ENCODE peak calls at places on chromosomes 2 and 18, in four cellular contexts. One of them, this sample, is unnamed.

GRCh38 chr2:219400562-219400961 is 12.8 kb upstream of the DNPEP start:
- DNase-seq in A549: no peak
- DNase-seq in GM23248: no peak
- DNase-seq in lower lobe of right lung: no peak
- DNase-seq in this sample: no peak

GRCh38 chr2:231877533-231878456 is 48.4 kb downstream of the NPPC start:
- DNase-seq in lower lobe of right lung: no peak
- DNase-seq in A549: peak
- DNase-seq in GM23248: no peak
- DNase-seq in this sample: peak

GRCh38 chr2:200975672-200976071 is 12.2 kb upstream of the ORC2 start:
- DNase-seq in A549: no peak
- DNase-seq in GM23248: no peak
- DNase-seq in lower lobe of right lung: no peak
- DNase-seq in this sample: no peak

GRCh38 chr2:205372141-205372540 is 310.2 kb upstream of the NRP2 start:
- DNase-seq in lower lobe of right lung: no peak
- DNase-seq in A549: no peak
- DNase-seq in GM23248: peak
- DNase-seq in this sample: no peak

GRCh38 chr2:14256890-14257289 is 375.6 kb upstream of the LRATD1 start:
- DNase-seq in GM23248: no peak
- DNase-seq in A549: no peak
- DNase-seq in lower lobe of right lung: no peak
- DNase-seq in this sample: peak

GRCh38 chr2:241818229-241818942 is 9.4 kb downstream of the NEU4 start:
- DNase-seq in A549: no peak
- DNase-seq in lower lobe of right lung: peak
- DNase-seq in GM23248: no peak
- DNase-seq in this sample: no peak

GRCh38 chr2:101089942-101090799 is 61.0 kb downstream of the TBC1D8 start:
- DNase-seq in A549: no peak
- DNase-seq in GM23248: no peak
- DNase-seq in lower lobe of right lung: no peak
- DNase-seq in this sample: no peak

GRCh38 chr2:167718560-167718959 is 528.8 kb downstream of the STK39 start:
- DNase-seq in A549: no peak
- DNase-seq in GM23248: no peak
- DNase-seq in lower lobe of right lung: no peak
- DNase-seq in this sample: no peak

GRCh38 chr2:10097352-10098148 is 17.3 kb upstream of the CYS1 start:
- DNase-seq in GM23248: peak
- DNase-seq in lower lobe of right lung: peak
- DNase-seq in A549: peak
- DNase-seq in this sample: peak

GRCh38 chr2:138767101-138767500 is 13.1 kb downstream of the NXPH2 start:
- DNase-seq in lower lobe of right lung: no peak
- DNase-seq in GM23248: no peak
- DNase-seq in A549: no peak
- DNase-seq in this sample: no peak

GRCh38 chr2:54331095-54331835 is 75.2 kb upstream of the TSPYL6 start:
- DNase-seq in GM23248: no peak
- DNase-seq in lower lobe of right lung: no peak
- DNase-seq in A549: no peak
- DNase-seq in this sample: no peak

GRCh38 chr2:199310654-199311275 is 147.0 kb downstream of the SATB2 start:
- DNase-seq in lower lobe of right lung: no peak
- DNase-seq in A549: no peak
- DNase-seq in GM23248: no peak
- DNase-seq in this sample: no peak

GRCh38 chr2:134611316-134611715 is 107.5 kb downstream of the TMEM163 start:
- DNase-seq in lower lobe of right lung: no peak
- DNase-seq in GM23248: no peak
- DNase-seq in A549: no peak
- DNase-seq in this sample: no peak

GRCh38 chr2:529425-529824 is 147.8 kb downstream of the TMEM18 start:
- DNase-seq in lower lobe of right lung: no peak
- DNase-seq in A549: no peak
- DNase-seq in GM23248: peak
- DNase-seq in this sample: peak

GRCh38 chr18:63309422-63309821 is 10.1 kb downstream of the BCL2 start:
- DNase-seq in GM23248: no peak
- DNase-seq in lower lobe of right lung: no peak
- DNase-seq in A549: no peak
- DNase-seq in this sample: no peak

GRCh38 chr2:98343371-98343770 is 2.9 kb upstream of the CNGA3 start:
- DNase-seq in GM23248: no peak
- DNase-seq in lower lobe of right lung: no peak
- DNase-seq in A549: no peak
- DNase-seq in this sample: no peak

GRCh38 chr2:11864724-11865123 is 118.3 kb downstream of the LPIN1 start:
- DNase-seq in A549: no peak
- DNase-seq in lower lobe of right lung: no peak
- DNase-seq in GM23248: no peak
- DNase-seq in this sample: no peak

GRCh38 chr2:8522682-8523081 is 159.2 kb upstream of the ID2 start:
- DNase-seq in A549: no peak
- DNase-seq in lower lobe of right lung: no peak
- DNase-seq in GM23248: no peak
- DNase-seq in this sample: no peak

GRCh38 chr2:120641366-120641771 is 94.3 kb upstream of the GLI2 start:
- DNase-seq in A549: no peak
- DNase-seq in lower lobe of right lung: no peak
- DNase-seq in GM23248: peak
- DNase-seq in this sample: no peak

GRCh38 chr2:9708683-9709538 is 78.1 kb upstream of the YWHAQ start:
- DNase-seq in lower lobe of right lung: no peak
- DNase-seq in A549: no peak
- DNase-seq in GM23248: peak
- DNase-seq in this sample: no peak

GRCh38 chr2:128607440-128607839 is 288.8 kb upstream of the HS6ST1 start:
- DNase-seq in GM23248: no peak
- DNase-seq in lower lobe of right lung: peak
- DNase-seq in A549: no peak
- DNase-seq in this sample: no peak

GRCh38 chr2:46845542-46846453 is 69.8 kb downstream of the MCFD2 start:
- DNase-seq in A549: no peak
- DNase-seq in GM23248: peak
- DNase-seq in lower lobe of right lung: no peak
- DNase-seq in this sample: no peak

GRCh38 chr2:42192642-42193566 is 23.8 kb downstream of the EML4 start:
- DNase-seq in A549: no peak
- DNase-seq in lower lobe of right lung: no peak
- DNase-seq in GM23248: no peak
- DNase-seq in this sample: no peak

GRCh38 chr18:79339094-79339908 is 56.4 kb upstream of the NFATC1 start:
- DNase-seq in A549: no peak
- DNase-seq in lower lobe of right lung: no peak
- DNase-seq in GM23248: no peak
- DNase-seq in this sample: no peak

GRCh38 chr2:38602136-38602731 is 494 bp downstream of the HNRNPLL start:
- DNase-seq in A549: peak
- DNase-seq in lower lobe of right lung: peak
- DNase-seq in GM23248: peak
- DNase-seq in this sample: peak

GRCh38 chr2:120769076-120769786 is 33.6 kb downstream of the GLI2 start:
- DNase-seq in lower lobe of right lung: peak
- DNase-seq in GM23248: no peak
- DNase-seq in A549: no peak
- DNase-seq in this sample: no peak

GRCh38 chr2:239440511-239440959 is 39.7 kb upstream of the HDAC4 start:
- DNase-seq in A549: no peak
- DNase-seq in lower lobe of right lung: no peak
- DNase-seq in GM23248: peak
- DNase-seq in this sample: no peak

GRCh38 chr2:37561615-37562569 is 109.5 kb downstream of the CDC42EP3 start:
- DNase-seq in lower lobe of right lung: no peak
- DNase-seq in A549: peak
- DNase-seq in GM23248: peak
- DNase-seq in this sample: peak

GRCh38 chr18:35344736-35345459 is 678 bp upstream of the ZNF24 start:
- DNase-seq in A549: no peak
- DNase-seq in GM23248: no peak
- DNase-seq in lower lobe of right lung: no peak
- DNase-seq in this sample: no peak

GRCh38 chr2:112679484-112679883 is 33.7 kb downstream of the SLC20A1 start:
- DNase-seq in A549: no peak
- DNase-seq in lower lobe of right lung: no peak
- DNase-seq in GM23248: peak
- DNase-seq in this sample: peak

GRCh38 chr2:27681844-27682243 is 18.2 kb downstream of the SLC4A1AP start:
- DNase-seq in A549: no peak
- DNase-seq in GM23248: peak
- DNase-seq in lower lobe of right lung: no peak
- DNase-seq in this sample: no peak

GRCh38 chr2:232890896-232891601 is 21.0 kb downstream of the SNORC start:
- DNase-seq in GM23248: peak
- DNase-seq in lower lobe of right lung: peak
- DNase-seq in A549: no peak
- DNase-seq in this sample: peak

GRCh38 chr2:47026738-47027531 is 111.3 kb upstream of the MCFD2 start:
- DNase-seq in A549: no peak
- DNase-seq in GM23248: no peak
- DNase-seq in lower lobe of right lung: no peak
- DNase-seq in this sample: peak

GRCh38 chr18:68623342-68623741 is 91.6 kb downstream of the TMX3 start:
- DNase-seq in lower lobe of right lung: no peak
- DNase-seq in GM23248: peak
- DNase-seq in A549: peak
- DNase-seq in this sample: peak

GRCh38 chr18:34758378-34758948 is 48.4 kb downstream of the DTNA start:
- DNase-seq in A549: no peak
- DNase-seq in lower lobe of right lung: no peak
- DNase-seq in GM23248: no peak
- DNase-seq in this sample: no peak

GRCh38 chr2:102301867-102302362 is 9.4 kb upstream of the IL1RL1 start:
- DNase-seq in lower lobe of right lung: no peak
- DNase-seq in GM23248: peak
- DNase-seq in A549: no peak
- DNase-seq in this sample: no peak

DNA sequence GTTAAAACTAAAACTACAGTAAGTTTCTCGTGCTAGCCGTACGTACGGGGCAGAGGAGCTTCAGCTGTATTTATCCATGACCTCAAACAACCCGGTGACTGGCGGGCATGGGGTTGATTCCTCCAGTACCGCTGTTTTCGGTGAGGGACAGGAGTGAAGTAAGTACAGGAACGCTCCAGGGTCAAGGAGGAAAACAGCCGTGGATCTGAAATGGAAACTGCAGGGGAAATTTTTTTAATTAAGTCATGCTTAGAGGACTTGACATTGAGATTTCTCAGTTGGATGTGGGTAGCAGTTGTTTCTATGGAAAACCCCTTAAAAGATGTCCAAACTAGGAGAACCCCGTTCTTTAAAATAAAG is 1.2 kb downstream of the RAB12 start:
- DNase-seq in A549: no peak
- DNase-seq in lower lobe of right lung: no peak
- DNase-seq in GM23248: peak
- DNase-seq in this sample: no peak
- H3K27ac ChIP-seq in A549: peak
- H3K27ac ChIP-seq in lower lobe of right lung: peak
- H3K27ac ChIP-seq in GM23248: peak
- H3K27ac ChIP-seq in this sample: peak

DNA sequence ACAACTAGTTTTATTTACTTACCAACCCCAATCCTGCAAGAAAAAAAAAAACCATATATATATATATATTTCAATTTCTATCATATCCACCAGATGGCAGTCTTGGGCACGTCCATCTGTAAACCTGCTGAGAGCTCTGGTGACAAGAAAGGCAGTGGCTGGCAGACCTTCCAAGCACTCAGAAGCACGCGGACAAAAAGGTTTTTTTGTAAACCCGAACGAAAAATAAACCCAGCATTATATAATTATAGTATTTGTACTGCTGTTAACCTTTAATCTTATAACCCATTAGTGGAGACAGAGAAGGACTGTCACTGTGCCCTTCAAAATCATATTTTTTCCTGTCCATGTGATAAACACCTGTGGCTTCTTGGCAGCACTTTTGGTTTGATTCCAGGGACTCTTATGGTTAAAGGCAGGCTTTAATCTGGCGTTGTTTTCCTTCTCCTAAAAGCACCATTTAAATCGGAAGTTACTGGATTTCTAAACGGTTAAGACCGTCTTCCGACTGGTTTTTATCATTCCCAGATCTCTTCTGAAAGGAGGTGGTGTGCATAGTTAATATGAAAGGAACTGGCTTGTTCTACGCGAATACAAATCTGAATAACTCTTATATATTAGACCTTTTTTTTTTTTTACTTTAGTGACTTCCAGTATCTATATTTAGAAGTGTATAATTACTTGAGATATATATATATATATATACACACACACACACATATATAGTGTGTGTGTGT is 31.0 kb upstream of the SLC3A1 start:
- DNase-seq in A549: peak
- DNase-seq in lower lobe of right lung: peak
- DNase-seq in GM23248: peak
- DNase-seq in this sample: peak
- H3K27ac ChIP-seq in A549: peak
- H3K27ac ChIP-seq in lower lobe of right lung: no peak
- H3K27ac ChIP-seq in GM23248: no peak
- H3K27ac ChIP-seq in this sample: no peak

GRCh38 chr2:234490239-234491074 is 6.4 kb downstream of the ARL4C start:
- DNase-seq in lower lobe of right lung: no peak
- DNase-seq in GM23248: no peak
- DNase-seq in A549: no peak
- DNase-seq in this sample: no peak
- H3K27ac ChIP-seq in lower lobe of right lung: peak
- H3K27ac ChIP-seq in GM23248: no peak
- H3K27ac ChIP-seq in A549: no peak
- H3K27ac ChIP-seq in this sample: no peak

GRCh38 chr2:228359473-228359872 is 178.0 kb upstream of the SPHKAP start:
- DNase-seq in GM23248: no peak
- DNase-seq in lower lobe of right lung: no peak
- DNase-seq in A549: no peak
- DNase-seq in this sample: no peak
- H3K27ac ChIP-seq in GM23248: no peak
- H3K27ac ChIP-seq in lower lobe of right lung: no peak
- H3K27ac ChIP-seq in A549: no peak
- H3K27ac ChIP-seq in this sample: no peak

DNA sequence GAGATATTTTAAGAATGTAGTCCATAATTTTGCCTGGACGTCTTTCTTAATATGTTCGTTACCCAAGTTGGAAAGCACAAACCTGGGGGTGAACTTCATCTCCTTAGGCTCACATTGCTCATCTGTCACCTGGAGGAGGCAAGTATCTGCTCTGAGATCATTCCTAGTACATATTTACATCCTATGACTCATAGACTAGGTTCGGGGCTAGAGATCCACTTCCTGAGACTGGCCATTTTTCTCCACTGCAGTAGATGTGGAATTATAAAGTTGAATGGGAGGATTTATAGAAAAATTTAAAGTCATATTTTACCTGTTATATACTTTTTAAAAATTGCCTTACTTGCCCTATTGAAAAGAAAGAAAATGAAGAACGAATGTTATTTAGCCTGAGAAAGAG is 77.5 kb upstream of the PROKR1 start:
- DNase-seq in GM23248: peak
- DNase-seq in A549: peak
- DNase-seq in lower lobe of right lung: no peak
- DNase-seq in this sample: peak
- H3K27ac ChIP-seq in GM23248: no peak
- H3K27ac ChIP-seq in A549: no peak
- H3K27ac ChIP-seq in lower lobe of right lung: no peak
- H3K27ac ChIP-seq in this sample: no peak

This sample was measured in RWPE1.